ENCODE peak calls at places on chromosome 18, in four cellular contexts. A is heart right ventricle, H is WERI-Rb-1, P is testis. K is an unnamed sample.

GRCh38 chr18:2823966-2824365 is 22.8 kb upstream of the EMILIN2 start:
- DNase-seq in A (no peak), H (no peak), P (no peak), K (no peak)

GRCh38 chr18:49682301-49683190 is 120.7 kb downstream of the LIPG start:
- DNase-seq in A (no peak), H (no peak), P (no peak), K (no peak)

GRCh38 chr18:73945130-73945792 is 202.4 kb downstream of the FBXO15 start:
- DNase-seq in A (no peak), H (no peak), P (no peak), K (peak; percentile 79)

GRCh38 chr18:42641996-42642395 is 473.5 kb downstream of the RIT2 start:
- DNase-seq in A (no peak), H (no peak), P (no peak), K (no peak)

GRCh38 chr18:67589325-67589724 is 72.8 kb upstream of the DSEL start:
- DNase-seq in A (no peak), H (no peak), P (no peak), K (no peak)

GRCh38 chr18:3305933-3306332 is 44.0 kb downstream of the MYL12B start:
- DNase-seq in A (no peak), H (no peak), P (peak; percentile 92), K (no peak)

GRCh38 chr18:34352385-34353163 is 127.9 kb upstream of the NOL4 start:
- DNase-seq in A (no peak), H (no peak), P (peak; percentile 43), K (no peak)

GRCh38 chr18:50671376-50671775 is 111.5 kb downstream of the MAPK4 start:
- DNase-seq in A (no peak), H (no peak), P (no peak), K (no peak)

GRCh38 chr18:37435996-37436395 is 129.6 kb downstream of the CELF4 start:
- DNase-seq in A (no peak), H (no peak), P (no peak), K (no peak)

GRCh38 chr18:56233595-56233994 is 404.8 kb downstream of the TXNL1 start:
- DNase-seq in A (no peak), H (no peak), P (peak; percentile 60), K (no peak)

GRCh38 chr18:51030537-51031258 is 685 bp downstream of the SMAD4 start:
- DNase-seq in A (peak; percentile 78), H (peak; percentile 83), P (peak; percentile 66), K (peak; percentile 93)

GRCh38 chr18:79199691-79200374 is 130.6 kb downstream of the ATP9B start:
- DNase-seq in A (no peak), H (no peak), P (no peak), K (no peak)

GRCh38 chr18:57461652-57462269 is 26.6 kb downstream of the ONECUT2 start:
- DNase-seq in A (no peak), H (no peak), P (no peak), K (peak; percentile 81)

DNA sequence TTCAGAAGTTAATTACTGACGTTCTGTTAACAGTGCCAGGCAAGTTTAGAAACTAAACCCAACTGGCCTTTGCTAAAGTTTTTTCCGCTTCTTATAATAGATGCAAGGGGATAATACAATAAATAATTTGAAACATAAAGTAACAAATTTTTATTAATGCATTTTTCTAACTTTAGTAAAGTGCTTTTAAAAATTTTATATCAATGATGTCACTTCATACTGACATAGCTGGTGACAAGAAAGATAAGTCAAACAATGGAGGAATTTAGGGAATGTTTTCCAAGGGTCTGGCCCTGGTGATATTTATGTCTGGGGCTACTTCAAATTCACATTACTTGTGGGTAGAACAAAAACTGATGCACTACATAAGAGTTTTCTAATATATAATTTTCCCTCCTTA is 61.2 kb upstream of the CBLN2 start:
- DNase-seq in A (no peak), H (no peak), P (no peak), K (no peak)
- H3K4me3 ChIP-seq in A (no peak overlapping the region), H (no peak overlapping the region), P (no peak overlapping the region), K (no peak overlapping the region)

GRCh38 chr18:31171159-31171839 is 8.6 kb upstream of the DSC1 start:
- DNase-seq in A (no peak), H (no peak), P (no peak), K (no peak)

DNA sequence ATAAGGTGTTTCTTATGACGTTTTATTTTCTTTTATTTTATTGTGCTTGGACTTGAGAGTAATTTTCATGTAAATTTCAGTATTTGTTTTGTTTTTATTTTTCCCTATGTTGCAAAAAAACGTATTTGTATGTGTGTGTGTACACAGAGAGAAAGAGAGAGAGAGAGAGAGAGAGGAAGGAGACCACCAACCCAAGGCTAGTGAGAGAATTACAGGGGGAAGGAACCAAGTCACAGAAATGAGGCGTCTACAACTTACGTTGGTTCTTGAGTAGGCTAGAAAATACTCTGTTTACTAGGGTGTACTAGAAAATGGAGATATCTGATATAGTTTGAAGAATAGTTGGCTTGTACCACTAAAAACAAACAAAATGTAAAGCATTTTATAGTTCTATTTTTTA is 7.7 kb upstream of the DSC1 start:
- DNase-seq in A (no peak), H (no peak), P (no peak), K (no peak)
- TF ChIP-seq CTCF in A (no peak), H (no peak), P (no peak), K (no peak)

DNA sequence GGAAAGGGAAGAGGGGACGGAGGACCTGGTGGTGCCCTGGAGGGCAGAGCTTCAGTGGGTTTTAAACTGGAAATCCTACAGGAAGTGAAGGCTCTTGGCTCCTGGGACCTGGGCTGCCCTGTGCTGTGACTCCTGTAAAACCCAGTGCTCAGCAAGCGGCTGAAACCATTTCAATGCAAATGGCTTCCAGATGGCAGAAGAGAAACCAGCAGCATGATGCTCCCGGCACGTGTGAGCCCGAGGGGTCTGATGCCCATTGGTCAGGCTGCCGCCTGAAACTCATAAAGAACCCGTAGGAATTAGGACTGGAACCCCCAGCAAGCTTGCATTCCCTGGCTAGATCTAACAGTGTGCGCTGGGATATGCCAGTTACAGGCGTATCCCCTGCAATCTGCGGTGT is 109.2 kb upstream of the THOC1 start:
- DNase-seq in A (no peak), H (no peak), P (no peak), K (no peak)
- H3K4me3 ChIP-seq in A (no peak overlapping the region), H (no peak overlapping the region), P (no peak overlapping the region), K (no peak overlapping the region)

GRCh38 chr18:61901334-61901986 is 8.7 kb upstream of the RNF152 start:
- DNase-seq in A (no peak), H (peak; percentile 82), P (peak; percentile 62), K (peak; percentile 89)
- TF ChIP-seq CTCF in A (peak; percentile 86), H (peak; percentile 99), P (peak; percentile 51), K (peak; percentile 66)

DNA sequence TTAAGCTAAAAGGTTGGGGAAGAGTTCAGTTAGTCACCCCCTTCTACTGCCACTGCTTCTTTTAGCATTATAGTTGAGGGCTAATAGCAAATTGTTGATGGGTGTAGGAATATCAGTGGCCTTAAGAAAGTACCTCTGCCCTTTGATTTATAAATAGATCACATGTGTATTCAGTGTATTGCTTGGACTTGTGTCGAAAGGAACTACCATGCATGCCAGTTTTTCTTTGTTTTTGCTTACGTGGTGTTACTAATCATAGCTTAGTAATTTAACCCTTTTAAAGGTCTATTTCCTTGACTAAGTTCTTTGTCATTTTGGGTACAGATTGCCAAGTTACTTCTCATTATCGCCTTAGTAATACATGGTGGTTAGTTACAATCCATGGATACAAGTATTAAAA is 85.6 kb downstream of the MIB1 start:
- DNase-seq in A (no peak), H (no peak), P (no peak), K (no peak)
- H3K4me3 ChIP-seq in A (peak overlapping the region; percentile 51), H (no peak overlapping the region), P (no peak overlapping the region), K (no peak overlapping the region)

DNA sequence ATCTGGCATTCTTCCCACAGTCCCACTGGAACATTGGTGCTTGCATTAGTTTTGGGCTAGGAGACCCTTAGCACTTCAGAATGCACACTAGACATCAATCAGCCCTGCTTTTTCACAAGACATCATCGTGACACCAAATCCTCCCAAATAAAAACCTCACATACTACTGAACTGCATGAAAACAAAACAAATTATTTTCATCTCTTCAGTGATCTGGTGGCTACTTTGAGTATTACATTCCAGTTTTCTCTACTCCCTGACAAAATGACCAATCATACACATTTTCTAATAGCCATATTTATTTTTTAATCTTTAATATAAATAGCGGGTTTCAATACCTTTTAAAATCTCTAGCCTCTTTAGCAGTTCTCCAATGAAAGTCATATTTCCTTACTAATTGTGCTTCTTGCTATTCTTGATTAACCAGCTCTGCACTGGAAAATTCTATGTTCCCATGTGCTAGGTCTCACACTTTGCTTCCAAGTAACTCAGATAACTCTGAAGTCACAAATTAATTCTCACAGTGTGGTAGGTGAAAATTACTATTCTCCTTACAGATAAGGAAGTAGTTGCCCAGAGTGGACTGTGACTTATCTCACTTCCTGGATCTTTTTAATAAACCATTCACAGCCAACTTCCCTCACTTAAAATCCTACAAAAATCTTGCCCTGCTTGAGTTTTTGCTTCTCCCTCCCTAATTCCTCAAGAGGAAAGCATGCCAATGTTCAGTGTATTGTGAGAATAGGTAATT is 82.5 kb upstream of the EPB41L3 start:
- DNase-seq in A (no peak), H (no peak), P (no peak), K (no peak)
- TF ChIP-seq CTCF in A (no peak), H (no peak), P (no peak), K (peak; percentile 8)